ENCODE peak calls at places on chromosomes 7 and 10, in four cellular contexts. Y is prostate gland; R is A549; C is effector memory CD4-positive, alpha-beta T cell. B is an unnamed sample. For H3K4me1, the result is how much of the 10 kb centered on the place peaks cover.

GRCh38 chr10:127148933-127149220 is 47.5 kb downstream of the INSYN2A start:
- DNase-seq in C (no peak), Y (no peak), R (peak), B (no peak)

GRCh38 chr10:17742918-17743317 is 9.1 kb upstream of the TMEM236 start:
- DNase-seq in Y (peak), C (peak), R (peak), B (peak)

GRCh38 chr10:126499744-126500143 is 111.5 kb upstream of the ADAM12 start:
- DNase-seq in C (no peak), Y (no peak), R (no peak), B (no peak)

GRCh38 chr10:43045246-43045621 is 31.6 kb upstream of the RET start:
- DNase-seq in C (no peak), R (no peak), Y (no peak), B (no peak)

GRCh38 chr10:123027861-123028260 is 19.1 kb downstream of the ACADSB start:
- DNase-seq in C (no peak), Y (no peak), R (no peak), B (no peak)

GRCh38 chr7:64946772-64947171 is 43.7 kb downstream of the ZNF273 start:
- DNase-seq in Y (no peak), C (no peak), R (no peak), B (peak)

GRCh38 chr10:47140752-47141348 is 159.1 kb upstream of the GDF10 start:
- DNase-seq in Y (no peak), C (no peak), R (no peak), B (no peak)

GRCh38 chr7:12092499-12093130 is 118.5 kb upstream of the TMEM106B start:
- DNase-seq in C (no peak), R (no peak), Y (no peak), B (peak)

GRCh38 chr7:154855366-154855765 is 147.6 kb downstream of the PAXIP1 start:
- DNase-seq in R (no peak), Y (no peak), C (no peak), B (no peak)

GRCh38 chr10:123879596-123880257 is 11.9 kb downstream of the CPXM2 start:
- DNase-seq in Y (no peak), R (no peak), C (no peak), B (no peak)

GRCh38 chr7:124655990-124656389 is 109.6 kb downstream of the GPR37 start:
- DNase-seq in R (no peak), C (no peak), Y (no peak), B (no peak)

GRCh38 chr10:70722820-70723424 is 50.6 kb downstream of the ADAMTS14 start:
- DNase-seq in C (no peak), Y (no peak), R (no peak), B (no peak)

GRCh38 chr7:134565643-134566136 is 16.8 kb downstream of the AKR1B15 start:
- DNase-seq in R (no peak), C (no peak), Y (peak), B (no peak)

GRCh38 chr7:19011212-19011611 is 106.2 kb downstream of the TWIST1 start:
- DNase-seq in R (no peak), C (no peak), Y (no peak), B (no peak)

GRCh38 chr7:90411510-90411909 is 8.2 kb downstream of the CLDN12 start:
- DNase-seq in R (no peak), C (no peak), Y (no peak), B (no peak)

GRCh38 chr10:533186-533585 is 156.3 kb downstream of the DIP2C start:
- DNase-seq in R (no peak), Y (no peak), C (no peak), B (no peak)

GRCh38 chr10:25357269-25357668 is 182.5 kb downstream of the GPR158 start:
- DNase-seq in C (no peak), R (no peak), Y (no peak), B (no peak)

GRCh38 chr7:101553018-101553770 is 75.9 kb downstream of the MYL10 start:
- DNase-seq in R (no peak), C (no peak), Y (no peak), B (no peak)

GRCh38 chr10:84360634-84361365 is 32.4 kb downstream of the CCSER2 start:
- DNase-seq in R (no peak), Y (no peak), C (no peak), B (no peak)

GRCh38 chr7:87934699-87935372 is 785 bp downstream of the ADAM22 start:
- DNase-seq in Y (no peak), R (no peak), C (no peak), B (peak)

GRCh38 chr10:34872820-34873219 is 57.7 kb upstream of the PARD3 start:
- DNase-seq in Y (no peak), C (no peak), R (no peak), B (no peak)

GRCh38 chr7:73960548-73960947 is 67.4 kb upstream of the ELN start:
- DNase-seq in R (no peak), C (no peak), Y (peak), B (no peak)

GRCh38 chr10:72754275-72755032 is 62.5 kb downstream of the MCU start:
- DNase-seq in Y (no peak), C (no peak), R (no peak), B (no peak)
- H3K4me1 ChIP-seq in Y (under half), C (under half), R (under half), B (under half)

GRCh38 chr7:142800699-142801260 is 30.0 kb downstream of the PRSS2 start:
- DNase-seq in Y (no peak), R (no peak), C (no peak), B (no peak)
- H3K4me1 ChIP-seq in Y (under half), R (under half), C (half or more), B (under half)

DNA sequence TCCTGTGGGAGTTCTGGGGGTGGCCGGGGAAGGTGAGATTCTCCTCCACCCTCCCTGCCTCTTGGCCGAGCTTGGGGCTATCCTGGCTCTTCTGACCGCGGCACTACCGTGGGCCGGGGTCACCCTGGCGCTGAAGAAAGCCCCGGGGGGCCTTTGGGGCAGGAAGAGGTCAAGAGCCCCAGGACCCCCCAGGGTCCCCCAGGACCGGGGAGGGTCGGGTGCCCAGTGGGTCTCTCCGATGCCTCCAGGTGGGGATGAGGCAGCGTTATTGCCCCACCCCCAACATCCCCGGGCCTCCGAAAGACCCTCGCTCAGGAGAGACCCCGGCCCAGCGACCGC is 439 bp upstream of the KNDC1 start:
- DNase-seq in Y (no peak), C (no peak), R (no peak), B (no peak)
- H3K4me1 ChIP-seq in Y (under half), C (under half), R (under half), B (under half)

GRCh38 chr7:47539398-47540052 is 42.4 kb downstream of the TNS3 start:
- DNase-seq in C (no peak), Y (no peak), R (peak), B (no peak)
- H3K4me1 ChIP-seq in C (under half), Y (under half), R (half or more), B (under half)

GRCh38 chr10:71966046-71967004 is 2.1 kb downstream of the CHST3 start:
- DNase-seq in C (no peak), R (no peak), Y (no peak), B (no peak)
- H3K4me1 ChIP-seq in C (under half), R (half or more), Y (under half), B (under half)